ENCODE peak calls at places on chromosomes 3 and 15, in seven cellular contexts. A is K562, D is Panc1, N is HCT116, T is transverse colon, G is HepG2, F is GM23338. V is an unnamed sample. For H3K4me1, the result is how much of the 10 kb centered on the place peaks cover.

GRCh38 chr15:34217587-34218225 is 7.1 kb upstream of the EMC4 start:
- DNase-seq in F (no peak), A (no peak), N (no peak), D (no peak), T (no peak), G (no peak), V (no peak)

GRCh38 chr3:126781406-126781805 is 77.4 kb downstream of the CHCHD6 start:
- DNase-seq in T (no peak), G (no peak), D (no peak), F (no peak), A (no peak), N (no peak), V (no peak)

GRCh38 chr15:73944161-73945099 is 18.2 kb downstream of the LOXL1 start:
- DNase-seq in N (no peak), F (no peak), D (no peak), G (no peak), T (no peak), A (no peak), V (no peak)

GRCh38 chr3:46709721-46710120 is 7.9 kb downstream of the PRSS50 start:
- DNase-seq in N (no peak), T (no peak), F (no peak), A (no peak), D (no peak), G (no peak), V (no peak)

GRCh38 chr15:43204016-43204901 is 16.6 kb downstream of the EPB42 start:
- DNase-seq in G (peak), T (no peak), F (peak), D (no peak), N (peak), A (peak), V (no peak)

GRCh38 chr15:43067717-43068461 is 37.9 kb downstream of the UBR1 start:
- DNase-seq in T (no peak), G (peak), A (no peak), D (no peak), N (peak), F (peak), V (no peak)

GRCh38 chr15:74332011-74332410 is 35.4 kb downstream of the CYP11A1 start:
- DNase-seq in A (no peak), G (no peak), N (no peak), T (no peak), D (no peak), F (no peak), V (no peak)

GRCh38 chr3:150384517-150385212 is 23.4 kb upstream of the TSC22D2 start:
- DNase-seq in T (peak), D (no peak), N (no peak), A (peak), G (peak), F (peak), V (no peak)

GRCh38 chr3:13858768-13859520 is 20.9 kb downstream of the WNT7A start:
- DNase-seq in D (no peak), A (no peak), G (no peak), N (no peak), F (no peak), T (no peak), V (no peak)

GRCh38 chr3:25604107-25604805 is 60.5 kb downstream of the TOP2B start:
- DNase-seq in A (peak), N (no peak), F (no peak), G (no peak), D (no peak), T (no peak), V (no peak)

DNA sequence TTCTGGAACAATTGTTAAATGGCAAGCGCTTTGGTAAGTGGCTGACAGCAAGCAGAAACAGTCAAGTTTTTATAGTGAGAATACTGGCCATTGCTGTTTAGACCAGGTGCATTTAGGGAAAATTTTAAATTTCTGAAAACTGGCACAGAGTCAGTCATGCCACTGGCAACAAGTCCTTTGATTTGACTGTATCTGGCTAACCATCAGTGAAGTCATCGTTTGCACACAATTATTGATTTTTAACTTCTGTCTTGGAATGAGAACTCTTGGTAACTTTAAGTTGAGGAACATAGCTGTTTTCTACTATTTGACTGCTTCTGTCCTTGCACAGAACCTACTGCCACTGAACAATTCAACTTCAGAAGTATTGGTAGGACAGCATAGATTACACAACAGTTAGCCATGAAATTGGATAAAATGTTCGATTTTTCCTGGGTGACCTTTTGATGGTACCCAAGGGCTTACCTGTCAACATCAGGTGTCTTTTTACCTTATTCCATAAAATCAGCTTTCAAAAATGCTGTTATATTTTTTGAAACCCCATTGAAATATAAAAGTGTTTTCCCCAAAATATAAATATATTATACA is 225.0 kb downstream of the PDZRN3 start:
- DNase-seq in G (no peak), T (no peak), A (no peak), N (no peak), D (no peak), F (no peak), V (no peak)
- H3K27ac ChIP-seq in G (no peak), T (no peak), A (no peak), N (no peak), D (no peak), F (no peak), V (peak)

GRCh38 chr3:113245775-113246174 is 34.4 kb downstream of the BOC start:
- DNase-seq in F (no peak), D (no peak), G (no peak), T (no peak), N (no peak), A (no peak), V (no peak)
- TF ChIP-seq POLR2AphosphoS5 in F (no peak), D (no peak), G (no peak), T (no peak), N (no peak), A (no peak), V (no peak)

DNA sequence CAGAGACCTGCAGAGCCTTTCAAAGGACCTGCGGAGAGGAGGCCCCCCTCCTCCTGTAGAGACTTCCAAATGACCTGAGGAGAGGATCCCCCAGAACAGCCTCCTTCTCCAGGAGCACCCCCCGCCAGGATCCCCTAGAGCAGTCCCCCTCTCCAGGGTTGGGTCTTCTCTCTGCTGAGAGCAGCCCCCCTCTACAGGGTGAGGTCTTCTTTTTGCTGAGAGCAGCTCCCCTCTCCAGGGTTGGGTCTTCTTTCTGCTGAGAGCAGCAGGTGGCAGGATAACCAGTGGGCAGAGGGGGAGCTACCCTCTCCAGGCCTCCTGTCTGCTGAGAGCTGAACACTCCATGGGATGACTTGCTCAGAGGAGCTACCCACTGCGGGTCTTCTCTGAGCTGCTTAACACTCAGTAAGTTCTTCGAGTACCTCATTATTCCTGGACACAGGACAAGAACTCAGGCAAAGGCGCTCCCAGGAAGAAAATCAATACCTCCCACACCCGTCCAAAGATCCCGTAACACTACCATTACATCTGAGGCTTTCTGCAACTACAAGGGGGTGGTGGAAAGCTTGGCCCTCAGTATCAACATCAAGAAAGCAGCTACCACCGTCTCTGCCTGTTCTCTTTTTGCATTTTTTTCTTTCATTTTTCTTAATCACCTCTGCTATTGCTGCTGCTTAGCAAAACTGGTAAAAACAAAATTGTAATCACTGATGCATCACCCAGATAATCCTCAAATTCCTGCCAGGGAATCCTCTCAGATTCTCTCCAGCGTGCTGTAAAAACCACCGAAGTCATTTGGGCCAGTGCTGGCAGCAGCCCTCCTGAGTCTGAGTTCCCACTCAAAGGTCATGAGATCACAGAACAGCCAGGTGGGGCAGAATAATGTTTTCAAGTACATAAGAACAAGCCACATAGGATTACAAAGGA is 5.3 kb upstream of the SKIC8 start:
- DNase-seq in G (no peak), F (no peak), T (no peak), A (peak), D (no peak), N (no peak), V (no peak)
- H3K4me1 ChIP-seq in G (half or more), F (under half), T (under half), A (under half), D (under half), N (under half), V (under half)

GRCh38 chr3:177282028-177282655 is 84.9 kb upstream of the TBL1XR1 start:
- DNase-seq in F (no peak), G (no peak), N (no peak), D (no peak), A (no peak), T (peak), V (no peak)

GRCh38 chr3:177284383-177284881 is 87.2 kb upstream of the TBL1XR1 start:
- DNase-seq in T (peak), A (peak), G (peak), N (peak), F (peak), D (no peak), V (no peak)

GRCh38 chr3:177279118-177279815 is 82.0 kb upstream of the TBL1XR1 start:
- DNase-seq in A (peak), N (no peak), T (no peak), G (peak), D (no peak), F (peak), V (no peak)

GRCh38 chr3:177283983-177284382 is 86.7 kb upstream of the TBL1XR1 start:
- DNase-seq in T (no peak), G (no peak), F (no peak), A (no peak), N (no peak), D (no peak), V (no peak)

DNA sequence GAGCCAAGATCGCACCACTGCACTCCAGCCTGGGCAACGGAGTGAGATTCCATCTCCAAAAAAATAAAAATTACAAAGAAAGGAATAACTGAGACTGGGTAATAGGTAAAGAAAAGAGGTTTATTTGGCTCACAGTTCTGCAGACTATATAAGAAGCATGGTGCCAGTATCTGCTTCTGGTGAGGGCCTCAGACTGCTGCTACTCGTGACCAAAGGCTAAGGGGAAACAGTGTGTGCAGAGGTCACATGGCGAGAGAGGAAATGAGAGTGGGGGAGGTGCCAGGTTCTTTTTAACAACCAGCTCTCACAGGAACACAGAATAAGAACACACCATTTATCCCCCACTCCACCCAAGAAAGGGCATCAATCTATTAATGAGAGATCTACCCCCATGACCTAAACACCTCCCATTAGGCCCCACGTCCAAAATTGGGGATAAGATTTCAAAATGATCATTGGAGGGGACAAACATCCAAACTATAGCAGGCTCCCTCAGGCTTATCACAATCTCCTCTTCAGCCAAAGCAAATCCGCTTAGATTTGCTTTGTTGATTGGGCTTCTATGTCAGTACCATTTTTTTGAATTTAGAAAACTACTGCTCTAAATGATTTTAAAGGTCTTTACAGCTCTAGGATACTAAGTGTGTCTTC is 84.1 kb upstream of the TBL1XR1 start:
- DNase-seq in A (peak), N (no peak), G (no peak), D (no peak), T (no peak), F (no peak), V (no peak)
- H3K27ac ChIP-seq in A (peak), N (no peak), G (no peak), D (peak), T (peak), F (no peak), V (no peak)

GRCh38 chr3:172071780-172072179 is 32.4 kb downstream of the FNDC3B start:
- DNase-seq in D (no peak), T (no peak), A (no peak), N (no peak), F (no peak), G (no peak), V (no peak)
- TF ChIP-seq POLR2AphosphoS5 in D (no peak), T (no peak), A (no peak), N (no peak), F (no peak), G (no peak), V (no peak)

DNA sequence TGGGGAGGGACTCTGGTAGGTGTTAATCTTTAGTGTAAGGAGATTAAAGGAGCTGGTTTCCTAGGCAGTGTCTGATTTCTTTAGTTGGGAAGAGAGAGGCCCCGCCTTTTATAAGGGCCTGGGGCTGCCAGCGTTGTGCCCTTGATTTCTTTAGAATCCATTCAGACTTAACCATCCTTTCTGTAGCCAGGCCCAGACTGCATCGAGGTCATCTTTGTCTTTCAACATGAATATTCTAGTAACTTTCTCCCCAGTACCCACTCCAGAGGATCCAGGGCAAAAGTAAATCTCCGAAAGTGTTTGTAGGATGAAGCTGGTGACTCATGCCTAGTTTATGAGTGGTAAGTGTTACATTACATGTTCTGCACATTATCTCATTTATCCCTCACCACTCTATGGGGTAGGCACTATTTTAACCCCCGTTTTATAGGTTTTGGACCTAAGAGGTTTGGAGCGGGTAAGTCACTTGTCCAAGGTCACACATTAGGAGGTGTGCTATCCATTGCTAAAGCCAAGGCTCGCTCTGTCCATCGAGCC is 11.8 kb upstream of the USP3 start:
- DNase-seq in G (no peak), A (no peak), F (no peak), D (no peak), N (no peak), T (no peak), V (no peak)
- H3K4me1 ChIP-seq in G (half or more), A (under half), F (under half), D (under half), N (under half), T (under half), V (under half)